ENCODE peak calls at places on chromosomes 4 and X, in five cellular contexts. V is pulmonary artery endothelial cell, O is LoVo, N is T follicular helper cell, A is ELR. G is an unnamed sample.

GRCh38 chr4:140326395-140326993 is 47.0 kb upstream of the SCOC start:
- DNase-seq in V (peak; percentile 33), O (peak; percentile 38), N (no peak), A (peak; percentile 66), G (peak; percentile 46)

GRCh38 chr4:166252487-166253402 is 379.7 kb downstream of the TLL1 start:
- DNase-seq in V (no peak), O (peak; percentile 22), N (no peak), A (peak; percentile 53), G (peak; percentile 36)

GRCh38 chr4:123919576-123920098 is 523.0 kb downstream of the SPRY1 start:
- DNase-seq in V (no peak), O (no peak), N (no peak), A (no peak), G (no peak)

GRCh38 chr4:5968246-5968645 is 50.0 kb downstream of the C4orf50 start:
- DNase-seq in V (no peak), O (no peak), N (no peak), A (no peak), G (no peak)

GRCh38 chr4:2073808-2074481 is 14.8 kb downstream of the NAT8L start:
- DNase-seq in V (no peak), O (no peak), N (no peak), A (no peak), G (no peak)

GRCh38 chr4:142347241-142347640 is 498.9 kb downstream of the INPP4B start:
- DNase-seq in V (no peak), O (peak; percentile 41), N (no peak), A (peak; percentile 22), G (peak; percentile 84)

GRCh38 chrX:11458175-11458574 is 165.0 kb downstream of the AMELX start:
- DNase-seq in V (no peak), O (no peak), N (no peak), A (no peak), G (no peak)

GRCh38 chr4:2811830-2812599 is 19.1 kb downstream of the SH3BP2 start:
- DNase-seq in V (no peak), O (no peak), N (no peak), A (peak; percentile 84), G (peak; percentile 30)

GRCh38 chr4:68369474-68369805 is 19.6 kb upstream of the YTHDC1 start:
- DNase-seq in V (no peak), O (peak; percentile 55), N (no peak), A (peak; percentile 50), G (peak; percentile 95)

GRCh38 chr4:147707892-147708672 is 23.8 kb upstream of the ARHGAP10 start:
- DNase-seq in V (no peak), O (peak; percentile 60), N (peak; percentile 37), A (peak; percentile 66), G (peak; percentile 56)

GRCh38 chr4:54255881-54256280 is 26.8 kb downstream of the PDGFRA start:
- DNase-seq in V (no peak), O (no peak), N (no peak), A (peak; percentile 13), G (peak; percentile 67)

GRCh38 chrX:73831500-73831899 is 268.5 kb downstream of the CHIC1 start:
- DNase-seq in V (no peak), O (no peak), N (no peak), A (no peak), G (no peak)

GRCh38 chr4:25223770-25224375 is 10.0 kb upstream of the PI4K2B start:
- DNase-seq in V (no peak), O (no peak), N (no peak), A (peak; percentile 9), G (peak; percentile 23)

GRCh38 chrX:149643496-149643895 is 11.9 kb upstream of the TMEM185A start:
- DNase-seq in V (no peak), O (no peak), N (no peak), A (no peak), G (no peak)

GRCh38 chr4:7909463-7909862 is 30.2 kb downstream of the AFAP1 start:
- DNase-seq in V (no peak), O (no peak), N (no peak), A (no peak), G (peak; percentile 81)

GRCh38 chr4:184937745-184938144 is 80.5 kb upstream of the HELT start:
- DNase-seq in V (no peak), O (peak; percentile 26), N (no peak), A (peak; percentile 6), G (no peak)

GRCh38 chr4:141140271-141141205 is 7.3 kb upstream of the RNF150 start:
- DNase-seq in V (no peak), O (no peak), N (no peak), A (no peak), G (no peak)

G was measured in bronchial epithelial cell.